ENCODE peak calls at places on chromosomes 11 and 22, in four cellular contexts. A is Daoy; R is stimulated activated CD4-positive, alpha-beta T cell treated with anti-CD3 and anti-CD28 coated beads, Interleukin-12 subunit alpha, Interleukin-12 subunit beta, amount 100 ng/mL, for 4 hours; W is thyroid gland. K is an unnamed sample.

GRCh38 chr11:57191308-57191707 is 9.6 kb downstream of the LRRC55 start:
- DNase-seq in W (no peak), A (no peak), R (no peak), K (no peak)

GRCh38 chr11:94851864-94852581 is 83.9 kb downstream of the AMOTL1 start:
- DNase-seq in A (no peak), W (no peak), R (no peak), K (no peak)

GRCh38 chr22:17307566-17307965 is 61.7 kb upstream of the CECR2 start:
- DNase-seq in R (no peak), W (no peak), A (no peak), K (no peak)

GRCh38 chr11:134412508-134413333 is 679 bp upstream of the B3GAT1 start:
- DNase-seq in A (peak; percentile 55), W (peak; percentile 60), R (peak; percentile 15), K (no peak)

GRCh38 chr11:126188332-126189108 is 22.9 kb downstream of the RPUSD4 start:
- DNase-seq in A (no peak), R (no peak), W (no peak), K (no peak)

GRCh38 chr11:102345923-102346322 is 1.1 kb upstream of the BIRC2 start:
- DNase-seq in R (no peak), A (peak; percentile 84), W (no peak), K (peak; percentile 88)

GRCh38 chr11:17457361-17458104 is 19.1 kb downstream of the ABCC8 start:
- DNase-seq in R (no peak), W (no peak), A (no peak), K (no peak)

GRCh38 chr22:49269371-49269770 is 558.3 kb downstream of the BRD1 start:
- DNase-seq in A (no peak), W (no peak), R (no peak), K (no peak)

GRCh38 chr11:27255447-27255828 is 107.6 kb downstream of the CCDC34 start:
- DNase-seq in R (no peak), W (no peak), A (peak; percentile 71), K (no peak)

GRCh38 chr11:64720640-64721358 is 2.2 kb downstream of the NRXN2 start:
- DNase-seq in R (no peak), A (no peak), W (no peak), K (no peak)

GRCh38 chr11:102664001-102664752 is 39.0 kb upstream of the MMP20 start:
- DNase-seq in W (no peak), A (peak; percentile 26), R (peak; percentile 4), K (no peak)

GRCh38 chr22:44895296-44896055 is 114.3 kb downstream of the PHF21B start:
- DNase-seq in W (no peak), A (no peak), R (no peak), K (no peak)

GRCh38 chr11:59822989-59823566 is 12.5 kb upstream of the MRPL16 start:
- DNase-seq in R (no peak), W (no peak), A (peak; percentile 57), K (peak; percentile 32)

GRCh38 chr11:62611705-62612365 is 740 bp downstream of the EML3 start:
- DNase-seq in A (peak; percentile 65), W (peak; percentile 72), R (peak; percentile 52), K (peak; percentile 14)

GRCh38 chr11:131430466-131431176 is 60.2 kb downstream of the NTM start:
- DNase-seq in R (no peak), W (no peak), A (peak; percentile 44), K (no peak)

GRCh38 chr22:37218771-37219411 is 6.6 kb upstream of the SSTR3 start:
- DNase-seq in R (peak; percentile 61), A (no peak), W (no peak), K (no peak)

GRCh38 chr22:17678817-17679385 is 40.3 kb downstream of the BCL2L13 start:
- DNase-seq in W (no peak), R (no peak), A (no peak), K (no peak)

GRCh38 chr22:20106849-20107237 is 9.1 kb upstream of the RANBP1 start:
- DNase-seq in W (no peak), A (no peak), R (no peak), K (no peak)

GRCh38 chr11:75082601-75083216 is 14.0 kb downstream of the OR2AT4 start:
- DNase-seq in R (no peak), A (no peak), W (no peak), K (no peak)

GRCh38 chr22:49266561-49267519 is 560.8 kb downstream of the BRD1 start:
- DNase-seq in R (no peak), W (no peak), A (no peak), K (no peak)

GRCh38 chr11:34269031-34269430 is 88.8 kb downstream of the ABTB2 start:
- DNase-seq in R (no peak), A (no peak), W (no peak), K (no peak)

GRCh38 chr11:61919841-61920631 is 2.7 kb upstream of the RAB3IL1 start:
- DNase-seq in A (no peak), W (peak; percentile 54), R (no peak), K (peak; percentile 49)

GRCh38 chr11:23778971-23779370 is 717.9 kb upstream of the LUZP2 start:
- DNase-seq in R (no peak), A (no peak), W (no peak), K (no peak)

GRCh38 chr11:43408277-43408676 is 49.6 kb downstream of the TTC17 start:
- DNase-seq in W (no peak), A (no peak), R (no peak), K (no peak)

GRCh38 chr11:126339866-126340434 is 15.5 kb upstream of the ST3GAL4 start:
- DNase-seq in R (no peak), A (no peak), W (peak; percentile 80), K (no peak)

GRCh38 chr11:119263352-119263940 is 53.5 kb downstream of the MCAM start:
- DNase-seq in A (no peak), R (no peak), W (no peak), K (no peak)

GRCh38 chr22:27685971-27686370 is 115.6 kb downstream of the MN1 start:
- DNase-seq in W (no peak), R (no peak), A (no peak), K (no peak)

GRCh38 chr22:49181431-49181830 is 646.2 kb downstream of the BRD1 start:
- DNase-seq in A (no peak), R (no peak), W (no peak), K (no peak)

GRCh38 chr11:46252373-46252914 is 25.0 kb upstream of the CREB3L1 start:
- DNase-seq in A (no peak), R (no peak), W (no peak), K (no peak)

GRCh38 chr22:37462983-37463382 is 23.2 kb downstream of the MFNG start:
- DNase-seq in A (peak; percentile 59), R (no peak), W (no peak), K (no peak)

GRCh38 chr11:26579683-26580082 is 7.6 kb upstream of the MUC15 start:
- DNase-seq in A (no peak), R (no peak), W (no peak), K (no peak)

GRCh38 chr11:33197915-33198727 is 36.8 kb upstream of the CSTF3 start:
- DNase-seq in W (no peak), A (no peak), R (no peak), K (no peak)

GRCh38 chr11:110091995-110092576 is 1.1 kb upstream of the ZC3H12C start:
- DNase-seq in R (no peak), A (no peak), W (no peak), K (no peak)

GRCh38 chr11:76107946-76108345 is 98.4 kb downstream of the WNT11 start:
- DNase-seq in R (no peak), A (no peak), W (no peak), K (no peak)

GRCh38 chr22:20015971-20016733 is 471 bp downstream of the ARVCF start:
- DNase-seq in W (peak; percentile 74), R (peak; percentile 25), A (peak; percentile 44), K (no peak)

GRCh38 chr11:111549196-111549868 is 8.8 kb downstream of the LAYN start:
- DNase-seq in W (no peak), R (no peak), A (no peak), K (no peak)

GRCh38 chr11:128796275-128796674 is 70.8 kb downstream of the KCNJ1 start:
- DNase-seq in R (no peak), A (peak; percentile 36), W (no peak), K (no peak)

GRCh38 chr22:30228509-30229359 is 17.8 kb downstream of the LIF start:
- DNase-seq in A (peak; percentile 94), W (no peak), R (no peak), K (peak; percentile 96)

K was measured in RCC 7860.